ENCODE peak calls at places on chromosome 9, in five cellular contexts. S is SJSA1, I is GM23338, D is ovary, F is small intestine. P is an unnamed sample.
A peak's percentile ranks its signal among the peaks of the same experiment; 100 is the strongest.

GRCh38 chr9:136257381-136258298 is 12.0 kb upstream of the QSOX2 start:
- DNase-seq in S (no peak), I (no peak), D (no peak), F (no peak), P (no peak)

GRCh38 chr9:76949865-76950264 is 44.0 kb upstream of the PRUNE2 start:
- DNase-seq in S (no peak), I (no peak), D (no peak), F (no peak), P (no peak)

GRCh38 chr9:131800885-131801284 is 61.0 kb upstream of the RAPGEF1 start:
- DNase-seq in S (no peak), I (no peak), D (no peak), F (no peak), P (no peak)

GRCh38 chr9:22129134-22129533 is 120.0 kb upstream of the CDKN2B start:
- DNase-seq in S (no peak), I (no peak), D (no peak), F (no peak), P (no peak)

GRCh38 chr9:125496313-125496838 is 210.6 kb downstream of the MAPKAP1 start:
- DNase-seq in S (no peak), I (peak; percentile 53), D (no peak), F (no peak), P (no peak)

GRCh38 chr9:98333703-98334582 is 78.5 kb upstream of the TBC1D2 start:
- DNase-seq in S (peak; percentile 39), I (no peak), D (no peak), F (peak; percentile 35), P (no peak)

GRCh38 chr9:38277601-38278200 is 114.8 kb upstream of the ALDH1B1 start:
- DNase-seq in S (no peak), I (peak; percentile 24), D (no peak), F (no peak), P (no peak)

GRCh38 chr9:119477197-119477596 is 108.0 kb upstream of the BRINP1 start:
- DNase-seq in S (no peak), I (peak; percentile 36), D (no peak), F (no peak), P (no peak)

GRCh38 chr9:114503522-114504340 is 1.5 kb downstream of the WHRN start:
- DNase-seq in S (no peak), I (no peak), D (no peak), F (no peak), P (no peak)

GRCh38 chr9:545480-545879 is 296.0 kb upstream of the DMRT1 start:
- DNase-seq in S (no peak), I (no peak), D (peak; percentile 34), F (no peak), P (peak; percentile 57)

GRCh38 chr9:83512621-83513020 is 25.6 kb downstream of the FRMD3 start:
- DNase-seq in S (no peak), I (no peak), D (no peak), F (no peak), P (no peak)

GRCh38 chr9:115109486-115109885 is 8.5 kb downstream of the TNC start:
- DNase-seq in S (peak; percentile 57), I (no peak), D (no peak), F (no peak), P (no peak)

GRCh38 chr9:131448818-131449217 is 53.9 kb upstream of the POMT1 start:
- DNase-seq in S (no peak), I (no peak), D (no peak), F (no peak), P (no peak)

GRCh38 chr9:21294325-21294724 is 10.8 kb downstream of the IFNA5 start:
- DNase-seq in S (no peak), I (no peak), D (no peak), F (peak; percentile 80), P (no peak)

GRCh38 chr9:23492126-23493002 is 333.7 kb downstream of the ELAVL2 start:
- DNase-seq in S (no peak), I (peak; percentile 81), D (no peak), F (no peak), P (no peak)

GRCh38 chr9:138008081-138008841 is 130.7 kb downstream of the CACNA1B start:
- DNase-seq in S (no peak), I (no peak), D (no peak), F (no peak), P (no peak)

GRCh38 chr9:90827181-90827866 is 25.7 kb downstream of the SYK start:
- DNase-seq in S (no peak), I (no peak), D (no peak), F (no peak), P (no peak)

GRCh38 chr9:21030389-21031035 is 928 bp downstream of the HACD4 start:
- DNase-seq in S (peak; percentile 27), I (peak; percentile 39), D (no peak), F (peak; percentile 15), P (no peak)

GRCh38 chr9:134641173-134641985 is at the start of gene COL5A1:
- DNase-seq in S (peak; percentile 93), I (peak; percentile 93), D (peak; percentile 93), F (peak; percentile 24), P (peak; percentile 93)

GRCh38 chr9:34072868-34073590 is 24.3 kb upstream of the UBAP2 start:
- DNase-seq in S (peak; percentile 11), I (no peak), D (no peak), F (peak; percentile 93), P (no peak)

GRCh38 chr9:109329274-109330258 is 8.7 kb upstream of the EPB41L4B start:
- DNase-seq in S (peak; percentile 52), I (peak; percentile 38), D (peak; percentile 80), F (peak; percentile 86), P (peak; percentile 51)

GRCh38 chr9:1442105-1442504 is 391.9 kb downstream of the DMRT2 start:
- DNase-seq in S (no peak), I (no peak), D (no peak), F (no peak), P (no peak)

GRCh38 chr9:126366366-126367011 is 39.9 kb downstream of the MVB12B start:
- DNase-seq in S (no peak), I (no peak), D (no peak), F (no peak), P (no peak)

GRCh38 chr9:136268318-136268717 is 22.7 kb upstream of the QSOX2 start:
- DNase-seq in S (no peak), I (peak; percentile 58), D (no peak), F (no peak), P (no peak)

GRCh38 chr9:83285836-83286235 is 222.9 kb upstream of the RASEF start:
- DNase-seq in S (no peak), I (no peak), D (no peak), F (no peak), P (no peak)

GRCh38 chr9:105958587-105958986 is 264.2 kb downstream of the TMEM38B start:
- DNase-seq in S (no peak), I (no peak), D (no peak), F (no peak), P (no peak)

GRCh38 chr9:37105169-37105750 is 15.1 kb upstream of the ZCCHC7 start:
- DNase-seq in S (no peak), I (no peak), D (no peak), F (no peak), P (no peak)

GRCh38 chr9:133730994-133731715 is 7.0 kb downstream of the SARDH start:
- DNase-seq in S (no peak), I (no peak), D (no peak), F (no peak), P (no peak)

GRCh38 chr9:129835860-129836223 is 584 bp downstream of the USP20 start:
- DNase-seq in S (no peak), I (peak; percentile 52), D (no peak), F (no peak), P (no peak)

GRCh38 chr9:16868706-16869105 is 1.8 kb downstream of the BNC2 start:
- DNase-seq in S (no peak), I (no peak), D (no peak), F (no peak), P (no peak)

GRCh38 chr9:16869140-16869903 is 1.1 kb downstream of the BNC2 start:
- DNase-seq in S (no peak), I (peak; percentile 69), D (peak; percentile 61), F (no peak), P (no peak)

GRCh38 chr9:16870606-16871357 is at the start of gene BNC2:
- DNase-seq in S (peak; percentile 38), I (peak; percentile 89), D (peak; percentile 81), F (no peak), P (peak; percentile 44)

GRCh38 chr9:16871358-16872151 is 1.1 kb upstream of the BNC2 start:
- DNase-seq in S (peak; percentile 50), I (peak; percentile 78), D (peak; percentile 69), F (no peak), P (peak; percentile 45)

GRCh38 chr9:16869961-16870605 is 387 bp downstream of the BNC2 start:
- DNase-seq in S (peak; percentile 19), I (peak; percentile 54), D (peak; percentile 64), F (no peak), P (no peak)
- H3K4me3 ChIP-seq in S (peak overlapping the region; percentile 61), I (peak overlapping the region; percentile 83), D (peak overlapping the region; percentile 88), F (peak overlapping the region; percentile 40), P (peak overlapping the region; percentile 65)

GRCh38 chr9:124216474-124217176 is 41.1 kb upstream of the NEK6 start:
- DNase-seq in S (no peak), I (no peak), D (no peak), F (no peak), P (peak; percentile 59)
- H3K27ac ChIP-seq in S (no peak overlapping the region), I (no peak overlapping the region), D (no peak overlapping the region), F (peak overlapping the region; percentile 41), P (no peak overlapping the region)

DNA sequence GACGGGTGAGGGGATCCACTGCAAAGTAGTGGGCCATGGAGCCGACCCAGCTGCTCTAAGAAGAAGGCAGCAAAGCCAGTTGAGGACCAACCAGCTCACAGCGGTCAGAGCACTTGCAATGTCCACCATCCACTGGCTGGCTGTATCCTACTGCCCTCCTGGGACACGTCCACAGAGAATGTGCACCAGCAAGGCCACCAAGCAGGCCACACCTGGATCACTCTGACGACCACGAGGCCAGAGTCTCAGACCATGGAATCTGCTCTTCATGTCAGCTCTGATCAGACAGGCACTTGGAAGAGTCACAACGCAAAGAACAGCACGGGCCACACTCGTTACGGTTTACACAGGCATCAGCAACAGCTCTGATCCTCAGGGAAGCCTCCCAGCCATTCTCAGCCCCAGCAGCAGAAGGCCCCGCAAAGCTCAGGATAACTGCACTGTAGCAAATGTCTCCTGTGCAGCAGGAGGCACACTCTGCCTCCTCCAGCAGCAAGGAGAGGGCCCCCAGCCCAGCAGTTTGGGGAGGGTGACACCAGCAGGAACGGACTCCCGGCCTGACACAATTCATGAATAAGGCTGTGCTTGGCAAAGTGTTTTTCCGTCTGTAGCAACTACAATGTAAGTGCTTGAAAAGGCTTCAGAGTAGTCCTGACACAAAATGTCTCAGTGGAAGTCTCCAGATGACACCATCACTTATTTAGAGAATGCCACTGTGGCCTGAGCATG is 15.7 kb downstream of the SEMA4D start:
- DNase-seq in S (no peak), I (no peak), D (no peak), F (no peak), P (no peak)
- H3K4me3 ChIP-seq in S (no peak overlapping the region), I (no peak overlapping the region), D (no peak overlapping the region), F (no peak overlapping the region), P (no peak overlapping the region)

DNA sequence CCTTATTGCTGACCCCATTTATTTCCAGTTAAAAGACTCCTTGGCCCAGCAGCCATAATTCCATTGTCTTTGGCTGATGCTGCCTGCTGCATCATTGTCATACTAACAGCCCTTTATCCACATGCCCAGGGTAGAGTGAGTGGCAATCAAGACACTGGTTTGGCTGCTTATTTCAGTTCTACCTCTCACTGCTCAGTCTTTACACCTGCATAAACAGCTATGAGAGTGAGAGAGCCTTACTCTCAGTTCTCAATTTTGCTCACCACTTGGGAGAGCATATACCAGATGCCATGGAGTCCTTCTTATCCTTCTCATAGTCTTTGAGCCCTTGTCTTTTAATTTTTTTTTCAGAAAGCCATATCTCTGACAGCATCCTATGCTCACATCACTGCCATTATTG is 596.9 kb upstream of the CYLC2 start:
- DNase-seq in S (no peak), I (no peak), D (no peak), F (no peak), P (no peak)
- H3K27ac ChIP-seq in S (no peak overlapping the region), I (no peak overlapping the region), D (no peak overlapping the region), F (no peak overlapping the region), P (no peak overlapping the region)